ENCODE peak calls at places on chromosomes 4 and X, in six cellular contexts. One of them, this sample, is unnamed.

GRCh38 chrX:50097121-50097520 is 103.7 kb downstream of the AKAP4 start:
- DNase-seq in Calu3: no peak
- DNase-seq in naive thymus-derived CD8-positive, alpha-beta T cell: no peak
- DNase-seq in stimulated activated CD8-positive, alpha-beta memory T cell treated with anti-CD3 and anti-CD28 coated beads, Interleukin-4, amount 100 ng/mL, for 4 hours: no peak
- DNase-seq in SJSA1: no peak
- DNase-seq in ELR: no peak
- DNase-seq in this sample: no peak

GRCh38 chr4:123396294-123397275 is at the start of gene SPRY1:
- DNase-seq in Calu3: peak
- DNase-seq in naive thymus-derived CD8-positive, alpha-beta T cell: peak
- DNase-seq in stimulated activated CD8-positive, alpha-beta memory T cell treated with anti-CD3 and anti-CD28 coated beads, Interleukin-4, amount 100 ng/mL, for 4 hours: peak
- DNase-seq in SJSA1: peak
- DNase-seq in ELR: peak
- DNase-seq in this sample: peak

GRCh38 chr4:178881937-178882336 is 1439.7 kb upstream of the AGA start:
- DNase-seq in Calu3: no peak
- DNase-seq in naive thymus-derived CD8-positive, alpha-beta T cell: no peak
- DNase-seq in stimulated activated CD8-positive, alpha-beta memory T cell treated with anti-CD3 and anti-CD28 coated beads, Interleukin-4, amount 100 ng/mL, for 4 hours: no peak
- DNase-seq in SJSA1: no peak
- DNase-seq in ELR: no peak
- DNase-seq in this sample: no peak

GRCh38 chrX:136325377-136325776 is 24.6 kb downstream of the ADGRG4 start:
- DNase-seq in Calu3: no peak
- DNase-seq in naive thymus-derived CD8-positive, alpha-beta T cell: no peak
- DNase-seq in stimulated activated CD8-positive, alpha-beta memory T cell treated with anti-CD3 and anti-CD28 coated beads, Interleukin-4, amount 100 ng/mL, for 4 hours: no peak
- DNase-seq in SJSA1: no peak
- DNase-seq in ELR: no peak
- DNase-seq in this sample: no peak

GRCh38 chr4:98745372-98745771 is 87.0 kb upstream of the TSPAN5 start:
- DNase-seq in Calu3: no peak
- DNase-seq in naive thymus-derived CD8-positive, alpha-beta T cell: no peak
- DNase-seq in stimulated activated CD8-positive, alpha-beta memory T cell treated with anti-CD3 and anti-CD28 coated beads, Interleukin-4, amount 100 ng/mL, for 4 hours: no peak
- DNase-seq in SJSA1: no peak
- DNase-seq in ELR: peak
- DNase-seq in this sample: peak

GRCh38 chr4:109434793-109435080 is 1.1 kb downstream of the SEC24B start:
- DNase-seq in Calu3: no peak
- DNase-seq in naive thymus-derived CD8-positive, alpha-beta T cell: no peak
- DNase-seq in stimulated activated CD8-positive, alpha-beta memory T cell treated with anti-CD3 and anti-CD28 coated beads, Interleukin-4, amount 100 ng/mL, for 4 hours: no peak
- DNase-seq in SJSA1: no peak
- DNase-seq in ELR: peak
- DNase-seq in this sample: no peak

GRCh38 chr4:4869380-4869723 is 9.9 kb downstream of the MSX1 start:
- DNase-seq in Calu3: no peak
- DNase-seq in naive thymus-derived CD8-positive, alpha-beta T cell: no peak
- DNase-seq in stimulated activated CD8-positive, alpha-beta memory T cell treated with anti-CD3 and anti-CD28 coated beads, Interleukin-4, amount 100 ng/mL, for 4 hours: no peak
- DNase-seq in SJSA1: no peak
- DNase-seq in ELR: no peak
- DNase-seq in this sample: no peak

GRCh38 chr4:95317124-95317820 is 231.5 kb downstream of the UNC5C start:
- DNase-seq in Calu3: no peak
- DNase-seq in naive thymus-derived CD8-positive, alpha-beta T cell: no peak
- DNase-seq in stimulated activated CD8-positive, alpha-beta memory T cell treated with anti-CD3 and anti-CD28 coated beads, Interleukin-4, amount 100 ng/mL, for 4 hours: no peak
- DNase-seq in SJSA1: no peak
- DNase-seq in ELR: no peak
- DNase-seq in this sample: peak

GRCh38 chr4:150181536-150181935 is 103.3 kb downstream of the DCLK2 start:
- DNase-seq in Calu3: no peak
- DNase-seq in naive thymus-derived CD8-positive, alpha-beta T cell: no peak
- DNase-seq in stimulated activated CD8-positive, alpha-beta memory T cell treated with anti-CD3 and anti-CD28 coated beads, Interleukin-4, amount 100 ng/mL, for 4 hours: no peak
- DNase-seq in SJSA1: no peak
- DNase-seq in ELR: peak
- DNase-seq in this sample: no peak

GRCh38 chr4:165971941-165972340 is 98.9 kb downstream of the TLL1 start:
- DNase-seq in Calu3: no peak
- DNase-seq in naive thymus-derived CD8-positive, alpha-beta T cell: no peak
- DNase-seq in stimulated activated CD8-positive, alpha-beta memory T cell treated with anti-CD3 and anti-CD28 coated beads, Interleukin-4, amount 100 ng/mL, for 4 hours: no peak
- DNase-seq in SJSA1: no peak
- DNase-seq in ELR: peak
- DNase-seq in this sample: no peak

GRCh38 chr4:3384391-3384770 is 57.4 kb upstream of the HGFAC start:
- DNase-seq in Calu3: no peak
- DNase-seq in naive thymus-derived CD8-positive, alpha-beta T cell: no peak
- DNase-seq in stimulated activated CD8-positive, alpha-beta memory T cell treated with anti-CD3 and anti-CD28 coated beads, Interleukin-4, amount 100 ng/mL, for 4 hours: no peak
- DNase-seq in SJSA1: peak
- DNase-seq in ELR: no peak
- DNase-seq in this sample: no peak

GRCh38 chr4:6910340-6910959 is 824 bp downstream of the TBC1D14 start:
- DNase-seq in Calu3: peak
- DNase-seq in naive thymus-derived CD8-positive, alpha-beta T cell: no peak
- DNase-seq in stimulated activated CD8-positive, alpha-beta memory T cell treated with anti-CD3 and anti-CD28 coated beads, Interleukin-4, amount 100 ng/mL, for 4 hours: no peak
- DNase-seq in SJSA1: no peak
- DNase-seq in ELR: no peak
- DNase-seq in this sample: no peak

GRCh38 chrX:72280210-72280882 is 3.3 kb upstream of the RPS4X start:
- DNase-seq in Calu3: no peak
- DNase-seq in naive thymus-derived CD8-positive, alpha-beta T cell: no peak
- DNase-seq in stimulated activated CD8-positive, alpha-beta memory T cell treated with anti-CD3 and anti-CD28 coated beads, Interleukin-4, amount 100 ng/mL, for 4 hours: no peak
- DNase-seq in SJSA1: no peak
- DNase-seq in ELR: peak
- DNase-seq in this sample: no peak

GRCh38 chrX:1657367-1658082 is 42.7 kb downstream of the ASMT start:
- DNase-seq in Calu3: no peak
- DNase-seq in naive thymus-derived CD8-positive, alpha-beta T cell: peak
- DNase-seq in stimulated activated CD8-positive, alpha-beta memory T cell treated with anti-CD3 and anti-CD28 coated beads, Interleukin-4, amount 100 ng/mL, for 4 hours: peak
- DNase-seq in SJSA1: no peak
- DNase-seq in ELR: no peak
- DNase-seq in this sample: peak

GRCh38 chrX:82041034-82041433 is 839.1 kb downstream of the SH3BGRL start:
- DNase-seq in Calu3: no peak
- DNase-seq in naive thymus-derived CD8-positive, alpha-beta T cell: no peak
- DNase-seq in stimulated activated CD8-positive, alpha-beta memory T cell treated with anti-CD3 and anti-CD28 coated beads, Interleukin-4, amount 100 ng/mL, for 4 hours: no peak
- DNase-seq in SJSA1: no peak
- DNase-seq in ELR: no peak
- DNase-seq in this sample: no peak

GRCh38 chr4:156193800-156194199 is 240.1 kb upstream of the CTSO start:
- DNase-seq in Calu3: no peak
- DNase-seq in naive thymus-derived CD8-positive, alpha-beta T cell: no peak
- DNase-seq in stimulated activated CD8-positive, alpha-beta memory T cell treated with anti-CD3 and anti-CD28 coated beads, Interleukin-4, amount 100 ng/mL, for 4 hours: no peak
- DNase-seq in SJSA1: no peak
- DNase-seq in ELR: no peak
- DNase-seq in this sample: peak

GRCh38 chr4:184168406-184169019 is 49.2 kb downstream of the ENPP6 start:
- DNase-seq in Calu3: peak
- DNase-seq in naive thymus-derived CD8-positive, alpha-beta T cell: peak
- DNase-seq in stimulated activated CD8-positive, alpha-beta memory T cell treated with anti-CD3 and anti-CD28 coated beads, Interleukin-4, amount 100 ng/mL, for 4 hours: peak
- DNase-seq in SJSA1: peak
- DNase-seq in ELR: peak
- DNase-seq in this sample: no peak

GRCh38 chrX:56800801-56801200 is 71.8 kb downstream of the NBDY start:
- DNase-seq in Calu3: no peak
- DNase-seq in naive thymus-derived CD8-positive, alpha-beta T cell: peak
- DNase-seq in stimulated activated CD8-positive, alpha-beta memory T cell treated with anti-CD3 and anti-CD28 coated beads, Interleukin-4, amount 100 ng/mL, for 4 hours: peak
- DNase-seq in SJSA1: no peak
- DNase-seq in ELR: no peak
- DNase-seq in this sample: no peak

GRCh38 chrX:119655125-119655524 is 37.8 kb downstream of the SEPTIN6 start:
- DNase-seq in Calu3: no peak
- DNase-seq in naive thymus-derived CD8-positive, alpha-beta T cell: no peak
- DNase-seq in stimulated activated CD8-positive, alpha-beta memory T cell treated with anti-CD3 and anti-CD28 coated beads, Interleukin-4, amount 100 ng/mL, for 4 hours: peak
- DNase-seq in SJSA1: peak
- DNase-seq in ELR: peak
- DNase-seq in this sample: no peak

GRCh38 chr4:98625920-98626319 is 32.5 kb downstream of the TSPAN5 start:
- DNase-seq in Calu3: no peak
- DNase-seq in naive thymus-derived CD8-positive, alpha-beta T cell: no peak
- DNase-seq in stimulated activated CD8-positive, alpha-beta memory T cell treated with anti-CD3 and anti-CD28 coated beads, Interleukin-4, amount 100 ng/mL, for 4 hours: no peak
- DNase-seq in SJSA1: no peak
- DNase-seq in ELR: no peak
- DNase-seq in this sample: no peak

GRCh38 chr4:26058537-26058936 is 144.5 kb downstream of the SMIM20 start:
- DNase-seq in Calu3: no peak
- DNase-seq in naive thymus-derived CD8-positive, alpha-beta T cell: no peak
- DNase-seq in stimulated activated CD8-positive, alpha-beta memory T cell treated with anti-CD3 and anti-CD28 coated beads, Interleukin-4, amount 100 ng/mL, for 4 hours: no peak
- DNase-seq in SJSA1: no peak
- DNase-seq in ELR: no peak
- DNase-seq in this sample: no peak

GRCh38 chrX:6184900-6185515 is 43.7 kb downstream of the NLGN4X start:
- DNase-seq in Calu3: no peak
- DNase-seq in naive thymus-derived CD8-positive, alpha-beta T cell: no peak
- DNase-seq in stimulated activated CD8-positive, alpha-beta memory T cell treated with anti-CD3 and anti-CD28 coated beads, Interleukin-4, amount 100 ng/mL, for 4 hours: no peak
- DNase-seq in SJSA1: no peak
- DNase-seq in ELR: no peak
- DNase-seq in this sample: no peak

GRCh38 chrX:65587616-65588526 is 53.3 kb upstream of the LAS1L start:
- DNase-seq in Calu3: peak
- DNase-seq in naive thymus-derived CD8-positive, alpha-beta T cell: no peak
- DNase-seq in stimulated activated CD8-positive, alpha-beta memory T cell treated with anti-CD3 and anti-CD28 coated beads, Interleukin-4, amount 100 ng/mL, for 4 hours: no peak
- DNase-seq in SJSA1: no peak
- DNase-seq in ELR: peak
- DNase-seq in this sample: peak

GRCh38 chr4:39932776-39933402 is 44.8 kb downstream of the PDS5A start:
- DNase-seq in Calu3: no peak
- DNase-seq in naive thymus-derived CD8-positive, alpha-beta T cell: peak
- DNase-seq in stimulated activated CD8-positive, alpha-beta memory T cell treated with anti-CD3 and anti-CD28 coated beads, Interleukin-4, amount 100 ng/mL, for 4 hours: no peak
- DNase-seq in SJSA1: peak
- DNase-seq in ELR: no peak
- DNase-seq in this sample: no peak

GRCh38 chr4:176769519-176769918 is 23.2 kb downstream of the VEGFC start:
- DNase-seq in Calu3: no peak
- DNase-seq in naive thymus-derived CD8-positive, alpha-beta T cell: no peak
- DNase-seq in stimulated activated CD8-positive, alpha-beta memory T cell treated with anti-CD3 and anti-CD28 coated beads, Interleukin-4, amount 100 ng/mL, for 4 hours: no peak
- DNase-seq in SJSA1: peak
- DNase-seq in ELR: peak
- DNase-seq in this sample: no peak

GRCh38 chrX:110964761-110965160 is 131.2 kb upstream of the PAK3 start:
- DNase-seq in Calu3: no peak
- DNase-seq in naive thymus-derived CD8-positive, alpha-beta T cell: no peak
- DNase-seq in stimulated activated CD8-positive, alpha-beta memory T cell treated with anti-CD3 and anti-CD28 coated beads, Interleukin-4, amount 100 ng/mL, for 4 hours: no peak
- DNase-seq in SJSA1: no peak
- DNase-seq in ELR: no peak
- DNase-seq in this sample: no peak

GRCh38 chr4:22485751-22486150 is 30.1 kb downstream of the ADGRA3 start:
- DNase-seq in Calu3: no peak
- DNase-seq in naive thymus-derived CD8-positive, alpha-beta T cell: no peak
- DNase-seq in stimulated activated CD8-positive, alpha-beta memory T cell treated with anti-CD3 and anti-CD28 coated beads, Interleukin-4, amount 100 ng/mL, for 4 hours: no peak
- DNase-seq in SJSA1: no peak
- DNase-seq in ELR: peak
- DNase-seq in this sample: peak

GRCh38 chr4:8162625-8163024 is 4.0 kb upstream of the ABLIM2 start:
- DNase-seq in Calu3: no peak
- DNase-seq in naive thymus-derived CD8-positive, alpha-beta T cell: no peak
- DNase-seq in stimulated activated CD8-positive, alpha-beta memory T cell treated with anti-CD3 and anti-CD28 coated beads, Interleukin-4, amount 100 ng/mL, for 4 hours: no peak
- DNase-seq in SJSA1: no peak
- DNase-seq in ELR: no peak
- DNase-seq in this sample: peak

GRCh38 chr4:140293979-140294378 is 79.5 kb upstream of the SCOC start:
- DNase-seq in Calu3: no peak
- DNase-seq in naive thymus-derived CD8-positive, alpha-beta T cell: no peak
- DNase-seq in stimulated activated CD8-positive, alpha-beta memory T cell treated with anti-CD3 and anti-CD28 coated beads, Interleukin-4, amount 100 ng/mL, for 4 hours: no peak
- DNase-seq in SJSA1: no peak
- DNase-seq in ELR: no peak
- DNase-seq in this sample: no peak

GRCh38 chr4:2412885-2413716 is 5.3 kb downstream of the ZFYVE28 start:
- DNase-seq in Calu3: peak
- DNase-seq in naive thymus-derived CD8-positive, alpha-beta T cell: peak
- DNase-seq in stimulated activated CD8-positive, alpha-beta memory T cell treated with anti-CD3 and anti-CD28 coated beads, Interleukin-4, amount 100 ng/mL, for 4 hours: peak
- DNase-seq in SJSA1: peak
- DNase-seq in ELR: peak
- DNase-seq in this sample: peak

GRCh38 chr4:176745902-176746301 is 46.8 kb downstream of the VEGFC start:
- DNase-seq in Calu3: no peak
- DNase-seq in naive thymus-derived CD8-positive, alpha-beta T cell: no peak
- DNase-seq in stimulated activated CD8-positive, alpha-beta memory T cell treated with anti-CD3 and anti-CD28 coated beads, Interleukin-4, amount 100 ng/mL, for 4 hours: no peak
- DNase-seq in SJSA1: no peak
- DNase-seq in ELR: peak
- DNase-seq in this sample: no peak

GRCh38 chr4:26215725-26216124 is 105.1 kb upstream of the RBPJ start:
- DNase-seq in Calu3: no peak
- DNase-seq in naive thymus-derived CD8-positive, alpha-beta T cell: no peak
- DNase-seq in stimulated activated CD8-positive, alpha-beta memory T cell treated with anti-CD3 and anti-CD28 coated beads, Interleukin-4, amount 100 ng/mL, for 4 hours: no peak
- DNase-seq in SJSA1: no peak
- DNase-seq in ELR: no peak
- DNase-seq in this sample: no peak

This sample was measured in NCI-H2171 treated with DMSO at 0.1 percent for 48 hours.